ENCODE peak calls at places on chromosomes 11 and 22, in eight cellular contexts. D, T, I, G, V, F, Z and O are unnamed samples.

GRCh38 chr11:10298342-10298741 is 4.3 kb upstream of the SBF2 start:
- DNase-seq in I (peak; percentile 62), Z (no peak), T (peak; percentile 48), D (peak; percentile 97), G (peak; percentile 72), F (no peak), V (peak; percentile 77), O (no peak)

GRCh38 chr11:19279455-19279854 is 38.7 kb upstream of the E2F8 start:
- DNase-seq in Z (no peak), G (no peak), I (no peak), D (no peak), F (no peak), T (no peak), V (no peak), O (no peak)

GRCh38 chr11:26017903-26018750 is 313.8 kb upstream of the ANO3 start:
- DNase-seq in I (no peak), G (no peak), Z (no peak), F (no peak), T (no peak), V (no peak), D (no peak), O (peak; percentile 8)

GRCh38 chr22:31616315-31616980 is 45.6 kb downstream of the PISD start:
- DNase-seq in I (no peak), V (peak; percentile 75), Z (no peak), G (no peak), T (no peak), F (no peak), D (no peak), O (no peak)

GRCh38 chr22:30116362-30117117 is 36.3 kb downstream of the HORMAD2 start:
- DNase-seq in Z (no peak), F (no peak), D (no peak), I (no peak), T (no peak), G (no peak), V (no peak), O (no peak)

GRCh38 chr11:13717331-13717730 is 48.9 kb downstream of the FAR1 start:
- DNase-seq in V (no peak), F (no peak), D (peak; percentile 65), G (no peak), Z (no peak), T (no peak), I (no peak), O (no peak)

GRCh38 chr11:10122337-10123197 is 171.5 kb downstream of the SBF2 start:
- DNase-seq in F (no peak), V (peak; percentile 22), D (peak; percentile 34), I (no peak), G (no peak), T (no peak), Z (no peak), O (no peak)

GRCh38 chr11:77107950-77108349 is 5.3 kb downstream of the OMP start:
- DNase-seq in T (no peak), D (peak; percentile 73), G (peak; percentile 37), V (no peak), Z (no peak), I (no peak), F (no peak), O (no peak)

GRCh38 chr11:35427158-35427557 is 7.8 kb upstream of the SLC1A2 start:
- DNase-seq in F (peak; percentile 14), V (no peak), Z (no peak), G (no peak), I (no peak), D (no peak), T (no peak), O (peak; percentile 33)

GRCh38 chr11:95398437-95399112 is 167.6 kb upstream of the SESN3 start:
- DNase-seq in G (no peak), F (no peak), I (no peak), Z (no peak), V (no peak), D (no peak), T (no peak), O (no peak)

GRCh38 chr11:112797653-112798293 is 163.4 kb upstream of the NCAM1 start:
- DNase-seq in Z (no peak), D (no peak), I (no peak), F (peak; percentile 78), G (no peak), T (peak; percentile 27), V (no peak), O (no peak)

GRCh38 chr22:46815896-46816721 is 53.7 kb downstream of the TBC1D22A start:
- DNase-seq in V (no peak), D (no peak), F (peak; percentile 61), G (no peak), Z (no peak), T (no peak), I (no peak), O (no peak)

GRCh38 chr22:37178350-37179125 is 9.5 kb downstream of the C1QTNF6 start:
- DNase-seq in Z (no peak), V (no peak), F (no peak), T (no peak), G (peak; percentile 66), I (no peak), D (no peak), O (peak; percentile 87)

GRCh38 chr22:39135092-39135896 is 17.2 kb downstream of the CBX7 start:
- DNase-seq in D (no peak), Z (no peak), G (no peak), F (no peak), I (no peak), V (peak; percentile 74), T (peak; percentile 35), O (peak; percentile 37)

GRCh38 chr11:10916674-10917073 is 58.8 kb upstream of the ZBED5 start:
- DNase-seq in V (no peak), D (no peak), Z (no peak), G (no peak), F (no peak), I (no peak), T (no peak), O (no peak)

GRCh38 chr11:12272821-12273617 is 104.4 kb upstream of the PARVA start:
- DNase-seq in F (no peak), T (no peak), D (no peak), G (no peak), Z (no peak), V (no peak), I (no peak), O (no peak)

GRCh38 chr11:316031-316701 is 2.3 kb downstream of the IFITM1 start:
- DNase-seq in G (no peak), I (peak; percentile 40), Z (no peak), T (peak; percentile 47), V (no peak), D (no peak), F (no peak), O (no peak)

GRCh38 chr11:112363527-112363926 is 102.9 kb upstream of the PLET1 start:
- DNase-seq in I (no peak), D (no peak), G (no peak), T (no peak), Z (no peak), V (no peak), F (no peak), O (no peak)

GRCh38 chr22:46069518-46070214 is 80.7 kb upstream of the PPARA start:
- DNase-seq in D (no peak), F (peak; percentile 92), G (peak; percentile 88), Z (no peak), V (no peak), I (no peak), T (no peak), O (no peak)

GRCh38 chr11:87421422-87421821 is 383.7 kb downstream of the TMEM135 start:
- DNase-seq in Z (peak; percentile 87), I (peak; percentile 32), F (peak; percentile 83), D (peak; percentile 63), T (peak; percentile 24), V (peak; percentile 53), G (no peak), O (peak; percentile 57)

GRCh38 chr22:37330200-37331033 is 48.1 kb downstream of the CYTH4 start:
- DNase-seq in T (no peak), D (peak; percentile 63), G (peak; percentile 89), Z (peak; percentile 89), V (peak; percentile 75), I (peak; percentile 14), F (peak; percentile 22), O (peak; percentile 10)

GRCh38 chr22:45469573-45470383 is 32.9 kb upstream of the FBLN1 start:
- DNase-seq in T (no peak), G (no peak), D (no peak), Z (no peak), V (no peak), I (no peak), F (no peak), O (no peak)

GRCh38 chr11:1761857-1762536 is 1.7 kb downstream of the CTSD start:
- DNase-seq in V (no peak), D (no peak), I (no peak), F (no peak), T (no peak), G (peak; percentile 21), Z (no peak), O (no peak)

GRCh38 chr11:33160147-33160546 is 1.1 kb downstream of the CSTF3 start:
- DNase-seq in G (no peak), D (no peak), T (no peak), I (no peak), F (peak; percentile 53), Z (no peak), V (no peak), O (peak; percentile 20)

GRCh38 chr22:35887296-35887875 is 141.2 kb downstream of the RBFOX2 start:
- DNase-seq in G (no peak), T (no peak), D (no peak), V (no peak), F (no peak), Z (no peak), I (no peak), O (no peak)

GRCh38 chr22:33213383-33214075 is 155.3 kb upstream of the SYN3 start:
- DNase-seq in V (no peak), Z (no peak), I (no peak), G (no peak), F (no peak), T (no peak), D (no peak), O (no peak)

GRCh38 chr11:111379500-111380136 is 543 bp upstream of the POU2AF1 start:
- DNase-seq in V (peak; percentile 46), G (no peak), T (no peak), I (no peak), F (no peak), D (no peak), Z (no peak), O (peak; percentile 8)

GRCh38 chr11:129639300-129639699 is 176.3 kb upstream of the TMEM45B start:
- DNase-seq in T (no peak), D (peak; percentile 95), Z (no peak), V (no peak), F (no peak), G (no peak), I (no peak), O (no peak)

GRCh38 chr11:86577663-86578636 is 94.5 kb downstream of the ME3 start:
- DNase-seq in D (no peak), F (no peak), I (no peak), Z (no peak), T (no peak), G (peak; percentile 33), V (no peak), O (peak; percentile 47)

GRCh38 chr11:12009617-12010321 is 1.3 kb upstream of the DKK3 start:
- DNase-seq in D (no peak), V (no peak), Z (no peak), F (no peak), G (no peak), T (no peak), I (no peak), O (no peak)

GRCh38 chr22:44850946-44851345 is 98.6 kb downstream of the ARHGAP8 start:
- DNase-seq in Z (no peak), D (no peak), G (no peak), V (no peak), T (no peak), I (no peak), F (no peak), O (no peak)

GRCh38 chr22:32348031-32348611 is 9.5 kb upstream of the RFPL3 start:
- DNase-seq in V (no peak), D (no peak), F (no peak), T (no peak), G (no peak), I (no peak), Z (no peak), O (no peak)

GRCh38 chr11:36409152-36409713 is 100.8 kb downstream of the TRAF6 start:
- DNase-seq in D (peak; percentile 72), F (no peak), Z (no peak), I (peak; percentile 15), G (no peak), T (no peak), V (no peak), O (no peak)

GRCh38 chr22:26066534-26066933 is 102.7 kb upstream of the SEZ6L start:
- DNase-seq in I (no peak), D (no peak), Z (peak; percentile 83), F (peak; percentile 83), V (no peak), G (no peak), T (no peak), O (no peak)